ENCODE peak calls at places on chromosomes 11 and 22, in seven cellular contexts. S is MM.1S, I is AG09309, G is GM23338, H is WERI-Rb-1, A is gastrocnemius medialis, D is fibroblast of villous mesenchyme. Q is an unnamed sample.

GRCh38 chr11:20249313-20249873 is 89.1 kb upstream of the DBX1 start:
- DNase-seq in S (no peak), I (no peak), G (no peak), H (peak; percentile 48), A (no peak), D (no peak), Q (no peak)

GRCh38 chr22:38314992-38315800 is 2.0 kb downstream of the CSNK1E start:
- DNase-seq in S (peak; percentile 63), I (no peak), G (no peak), H (no peak), A (no peak), D (peak; percentile 43), Q (no peak)

GRCh38 chr11:27971256-27971655 is 136.7 kb downstream of the KIF18A start:
- DNase-seq in S (no peak), I (no peak), G (no peak), H (no peak), A (no peak), D (no peak), Q (no peak)

GRCh38 chr11:100719362-100719761 is 32.3 kb downstream of the ARHGAP42 start:
- DNase-seq in S (no peak), I (no peak), G (peak; percentile 71), H (peak; percentile 69), A (no peak), D (peak; percentile 41), Q (peak; percentile 47)

GRCh38 chr11:47552086-47552580 is 799 bp downstream of the CELF1 start:
- DNase-seq in S (peak; percentile 35), I (no peak), G (peak; percentile 63), H (peak; percentile 48), A (peak; percentile 44), D (peak; percentile 58), Q (no peak)

GRCh38 chr11:12123799-12124198 is 13.4 kb downstream of the MICAL2 start:
- DNase-seq in S (peak; percentile 29), I (no peak), G (no peak), H (no peak), A (no peak), D (peak; percentile 75), Q (no peak)

GRCh38 chr11:69362315-69362714 is 68.4 kb downstream of the MYEOV start:
- DNase-seq in S (no peak), I (no peak), G (peak; percentile 23), H (no peak), A (no peak), D (no peak), Q (no peak)

GRCh38 chr11:111598546-111598945 is 3.7 kb upstream of the SIK2 start:
- DNase-seq in S (no peak), I (no peak), G (no peak), H (no peak), A (no peak), D (peak; percentile 42), Q (no peak)

GRCh38 chr22:49473286-49473685 is 354.4 kb downstream of the BRD1 start:
- DNase-seq in S (no peak), I (no peak), G (no peak), H (no peak), A (no peak), D (no peak), Q (no peak)

GRCh38 chr11:62508336-62509058 is 38.1 kb downstream of the AHNAK start:
- DNase-seq in S (peak; percentile 38), I (peak; percentile 24), G (peak; percentile 92), H (no peak), A (peak; percentile 86), D (peak; percentile 91), Q (peak; percentile 85)

GRCh38 chr22:27771637-27772369 is 29.8 kb downstream of the MN1 start:
- DNase-seq in S (no peak), I (no peak), G (no peak), H (no peak), A (no peak), D (no peak), Q (no peak)

GRCh38 chr11:13781153-13781552 is 112.7 kb downstream of the FAR1 start:
- DNase-seq in S (no peak), I (no peak), G (peak; percentile 19), H (no peak), A (no peak), D (no peak), Q (no peak)

GRCh38 chr11:127816959-127817358 is 770.4 kb downstream of the ETS1 start:
- DNase-seq in S (peak; percentile 37), I (no peak), G (no peak), H (no peak), A (no peak), D (no peak), Q (no peak)

GRCh38 chr11:31850365-31850764 is 39.2 kb upstream of the PAX6 start:
- DNase-seq in S (no peak), I (no peak), G (no peak), H (no peak), A (no peak), D (no peak), Q (no peak)

GRCh38 chr11:77217156-77217555 is 84.3 kb downstream of the GDPD4 start:
- DNase-seq in S (no peak), I (no peak), G (no peak), H (no peak), A (no peak), D (no peak), Q (no peak)

GRCh38 chr22:37174964-37175363 is 13.1 kb downstream of the C1QTNF6 start:
- DNase-seq in S (no peak), I (no peak), G (no peak), H (no peak), A (no peak), D (no peak), Q (no peak)

GRCh38 chr11:17905477-17905876 is 107.4 kb downstream of the SERGEF start:
- DNase-seq in S (no peak), I (no peak), G (no peak), H (no peak), A (no peak), D (no peak), Q (no peak)

GRCh38 chr11:64600281-64600992 is 9.4 kb downstream of the SLC22A12 start:
- DNase-seq in S (no peak), I (no peak), G (no peak), H (no peak), A (no peak), D (no peak), Q (no peak)

GRCh38 chr11:109972939-109973338 is 120.3 kb upstream of the ZC3H12C start:
- DNase-seq in S (no peak), I (no peak), G (no peak), H (no peak), A (no peak), D (no peak), Q (no peak)

GRCh38 chr22:23457586-23457985 is 122.5 kb downstream of the IGLL1 start:
- DNase-seq in S (no peak), I (no peak), G (no peak), H (no peak), A (no peak), D (no peak), Q (no peak)

GRCh38 chr11:64865286-64866172 is 12.9 kb downstream of the EHD1 start:
- DNase-seq in S (peak; percentile 80), I (no peak), G (no peak), H (no peak), A (no peak), D (peak; percentile 93), Q (no peak)

GRCh38 chr11:120432056-120433018 is 79.2 kb upstream of the GRIK4 start:
- DNase-seq in S (no peak), I (peak; percentile 99), G (no peak), H (no peak), A (peak; percentile 48), D (peak; percentile 98), Q (peak; percentile 99)

GRCh38 chr22:20979243-20979809 is 2.8 kb upstream of the LZTR1 start:
- DNase-seq in S (no peak), I (no peak), G (peak; percentile 100), H (no peak), A (peak; percentile 69), D (peak; percentile 80), Q (no peak)

GRCh38 chr11:92397356-92397755 is 172.7 kb downstream of the FAT3 start:
- DNase-seq in S (no peak), I (no peak), G (peak; percentile 67), H (peak; percentile 27), A (no peak), D (no peak), Q (no peak)
- TF ChIP-seq CTCF in S (no peak), I (no peak), G (peak; percentile 41), H (no peak), A (no peak), D (no peak), Q (no peak)

DNA sequence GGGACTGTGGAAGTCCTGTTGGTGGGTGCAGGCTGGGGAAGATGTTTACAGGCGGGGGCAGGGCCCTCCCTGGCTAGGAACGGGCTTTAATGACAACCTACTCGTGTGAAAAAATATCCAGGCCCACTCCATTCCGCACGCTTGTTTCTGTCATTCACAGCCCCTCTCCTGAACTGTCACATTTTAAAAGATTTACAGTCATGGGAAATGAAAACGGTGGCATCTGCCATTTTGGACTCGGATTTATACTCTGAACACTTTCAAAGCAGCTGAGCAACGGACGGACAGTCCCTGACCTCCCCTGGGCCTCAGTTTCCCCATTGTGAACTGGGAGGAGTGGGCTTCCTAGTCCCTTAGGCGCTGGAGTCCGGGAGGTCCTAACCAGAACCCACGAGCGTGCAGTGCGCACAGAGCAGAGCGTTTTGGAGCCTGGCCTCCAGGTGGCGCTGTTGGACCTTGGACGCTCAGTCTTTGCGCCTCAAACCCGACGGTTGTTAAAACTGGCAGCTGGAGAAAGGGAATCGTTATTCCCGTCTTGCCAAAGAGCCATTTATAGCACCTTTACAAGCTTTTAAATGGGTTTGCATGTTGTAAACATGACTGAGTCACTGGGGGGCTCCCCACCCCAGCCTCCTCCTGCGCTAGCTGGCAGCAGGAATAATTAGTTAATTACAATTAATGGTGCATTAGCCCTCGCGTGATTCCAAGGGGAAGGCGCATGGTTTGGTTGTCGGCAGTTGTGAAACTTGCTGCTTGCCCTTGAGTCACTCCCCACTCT is 75.3 kb downstream of the FBLN1 start:
- DNase-seq in S (peak; percentile 78), I (peak; percentile 41), G (peak; percentile 93), H (peak; percentile 79), A (peak; percentile 64), D (peak; percentile 82), Q (peak; percentile 15)
- H3K4me3 ChIP-seq in S (no peak overlapping the region), I (no peak overlapping the region), G (no peak overlapping the region), H (no peak overlapping the region), A (no peak overlapping the region), D (no peak overlapping the region), Q (peak overlapping the region; percentile 30)

GRCh38 chr11:82676483-82677094 is 57.1 kb downstream of the FAM181B start:
- DNase-seq in S (no peak), I (no peak), G (peak; percentile 34), H (no peak), A (no peak), D (no peak), Q (no peak)
- TF ChIP-seq CTCF in S (peak; percentile 48), I (peak; percentile 39), G (no peak), H (no peak), A (peak; percentile 25), D (peak; percentile 46), Q (peak; percentile 57)

DNA sequence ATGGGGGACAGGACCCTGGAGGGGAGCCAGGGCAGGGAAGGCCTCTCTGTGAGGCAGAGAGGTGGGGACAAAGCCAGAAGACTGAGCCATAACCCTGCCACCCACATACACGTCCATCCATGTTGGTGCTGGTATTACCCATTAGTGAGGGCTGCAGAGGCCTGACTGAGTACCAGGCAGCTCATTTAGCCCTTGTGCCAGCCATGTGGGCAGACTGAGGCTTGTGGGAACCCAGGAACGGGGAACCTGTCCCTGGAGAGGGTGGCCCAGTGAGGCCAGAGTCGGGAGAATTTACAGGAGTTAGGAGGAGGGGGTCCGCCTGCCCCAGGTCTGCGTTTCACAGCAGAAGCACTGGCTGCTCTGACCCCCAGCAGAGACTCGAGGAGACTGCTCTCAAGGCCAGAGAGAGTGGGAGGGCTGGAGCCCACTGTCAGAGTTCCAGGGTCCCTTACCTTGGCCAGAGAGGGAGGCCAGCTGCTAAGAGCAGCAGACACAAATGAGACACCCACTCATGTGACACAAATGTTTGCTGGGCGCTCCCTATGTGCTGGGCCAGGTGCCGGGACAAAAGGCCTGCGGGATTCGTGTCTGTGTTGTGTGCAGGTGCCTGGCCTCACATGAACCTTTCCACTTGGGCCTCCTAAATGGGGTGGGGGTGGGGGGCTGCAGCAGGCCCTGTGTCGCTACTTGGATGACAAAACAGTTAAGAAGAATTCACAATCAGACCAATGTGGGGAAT is 2.7 kb upstream of the TNFRSF13C start:
- DNase-seq in S (no peak), I (no peak), G (no peak), H (no peak), A (no peak), D (no peak), Q (no peak)
- H3K4me3 ChIP-seq in S (no peak overlapping the region), I (no peak overlapping the region), G (no peak overlapping the region), H (no peak overlapping the region), A (no peak overlapping the region), D (no peak overlapping the region), Q (no peak overlapping the region)

Q was measured in epithelial cell of proximal tubule.